ENCODE peak calls at places on chromosomes 12 and 14, in four cellular contexts. L is prostate gland, U is GM23248, T is psoas muscle. D is an unnamed sample.

GRCh38 chr14:51776102-51776894 is 84.1 kb upstream of the GNG2 start:
- DNase-seq in L (peak; percentile 25), U (peak; percentile 80), T (peak; percentile 61), D (peak; percentile 55)

GRCh38 chr12:56321027-56321426 is 5.2 kb upstream of the CNPY2 start:
- DNase-seq in L (no peak), U (peak; percentile 45), T (no peak), D (no peak)

GRCh38 chr12:48980953-48981756 is 3.0 kb downstream of the WNT1 start:
- DNase-seq in L (no peak), U (peak; percentile 66), T (peak; percentile 63), D (peak; percentile 60)

GRCh38 chr14:66601932-66602578 is 94.1 kb downstream of the GPHN start:
- DNase-seq in L (no peak), U (no peak), T (no peak), D (no peak)

GRCh38 chr12:68497702-68498101 is 113.0 kb upstream of the RAP1B start:
- DNase-seq in L (no peak), U (peak; percentile 85), T (no peak), D (no peak)

GRCh38 chr12:2054091-2055018 is 1.6 kb downstream of the CACNA1C start:
- DNase-seq in L (peak; percentile 31), U (peak; percentile 63), T (no peak), D (no peak)

GRCh38 chr12:22672951-22673350 is 48.0 kb downstream of the ETNK1 start:
- DNase-seq in L (no peak), U (peak; percentile 83), T (no peak), D (no peak)

GRCh38 chr12:50986961-50987737 is 34.8 kb downstream of the HIGD1C start:
- DNase-seq in L (peak; percentile 54), U (peak; percentile 75), T (no peak), D (no peak)

GRCh38 chr14:102279688-102280348 is 25.1 kb downstream of the MOK start:
- DNase-seq in L (no peak), U (peak; percentile 98), T (no peak), D (no peak)

GRCh38 chr14:61188936-61189808 is 92.0 kb downstream of the TMEM30B start:
- DNase-seq in L (peak; percentile 43), U (peak; percentile 91), T (peak; percentile 89), D (peak; percentile 88)

GRCh38 chr12:46722737-46723136 is 103.1 kb downstream of the SLC38A4 start:
- DNase-seq in L (no peak), U (peak; percentile 23), T (peak; percentile 39), D (no peak)

GRCh38 chr12:64900540-64900939 is 76.1 kb downstream of the TBC1D30 start:
- DNase-seq in L (no peak), U (peak; percentile 78), T (no peak), D (no peak)

GRCh38 chr12:43580601-43581000 is 28.6 kb upstream of the ADAMTS20 start:
- DNase-seq in L (no peak), U (no peak), T (no peak), D (no peak)

DNA sequence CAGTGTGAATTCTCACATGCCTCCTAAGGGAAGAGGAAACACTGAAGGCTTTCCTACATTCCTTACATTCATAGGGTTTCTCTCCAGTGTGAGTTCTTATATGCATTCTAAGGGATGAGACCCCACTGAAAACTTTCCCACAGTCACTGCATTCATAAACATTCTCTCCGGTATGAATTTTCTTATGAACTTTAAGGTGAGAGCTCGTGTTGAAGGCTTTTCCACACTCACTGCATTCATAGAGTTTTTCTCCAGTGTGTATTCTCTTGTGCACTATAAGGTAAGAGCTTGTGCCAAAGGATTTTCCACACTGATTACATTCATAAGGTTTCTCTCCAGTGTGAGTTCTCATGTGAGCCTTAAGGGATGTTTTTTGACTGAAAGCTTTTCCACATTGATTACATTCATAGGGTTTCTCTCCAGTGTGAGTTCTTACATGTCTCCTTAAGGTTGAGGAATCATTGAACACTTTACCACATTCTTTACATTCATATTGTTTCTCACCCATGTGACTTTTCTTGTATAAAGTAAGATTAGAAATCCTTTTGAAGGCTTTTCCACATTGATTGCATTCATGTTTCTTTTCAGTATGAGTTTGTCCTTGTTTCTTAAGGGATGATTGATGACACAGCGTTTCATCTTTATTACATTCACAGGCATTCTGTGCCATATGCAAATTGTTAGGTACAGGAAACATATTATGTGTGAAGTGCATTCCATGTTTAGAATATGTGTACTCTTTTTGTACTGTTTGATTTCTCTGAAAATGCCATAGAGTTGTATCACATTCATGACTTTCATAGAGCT is 9.5 kb downstream of the ZNF891 start:
- DNase-seq in L (no peak), U (no peak), T (no peak), D (no peak)
- H3K9me3 ChIP-seq in L (peaks cover 22% of the 10 kb centered on the region), U (peaks cover 10% of the 10 kb centered on the region), T (peaks cover 98% of the 10 kb centered on the region), D (peaks cover 25% of the 10 kb centered on the region)

GRCh38 chr14:64444140-64444539 is 21.2 kb upstream of the AKAP5 start:
- DNase-seq in L (no peak), U (no peak), T (no peak), D (no peak)
- H3K9me3 ChIP-seq in L (no peaks in the 10 kb centered on the region), U (no peaks in the 10 kb centered on the region), T (no peaks in the 10 kb centered on the region), D (no peaks in the 10 kb centered on the region)

DNA sequence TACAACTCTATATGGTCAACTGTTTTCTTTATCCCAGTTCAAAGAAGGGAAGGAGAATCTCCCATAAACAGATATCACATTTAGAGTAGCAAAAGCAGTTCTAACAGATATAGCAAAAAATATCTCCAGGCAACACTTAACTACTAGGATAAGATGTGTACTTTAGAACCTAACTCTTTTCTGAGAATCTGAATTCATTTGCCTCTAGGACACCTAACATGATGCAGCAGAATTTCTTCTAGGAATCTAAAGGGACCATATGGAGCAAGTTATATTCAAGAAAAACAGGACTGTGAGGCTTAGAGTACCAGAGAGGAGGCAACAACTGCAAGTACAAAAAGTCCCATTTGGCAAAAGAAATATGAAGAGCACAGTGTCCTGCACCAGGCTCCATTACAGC is 24.4 kb upstream of the CAPRIN2 start:
- DNase-seq in L (no peak), U (no peak), T (no peak), D (no peak)
- H3K9me3 ChIP-seq in L (no peaks in the 10 kb centered on the region), U (peaks cover 4% of the 10 kb centered on the region), T (no peaks in the 10 kb centered on the region), D (no peaks in the 10 kb centered on the region)

DNA sequence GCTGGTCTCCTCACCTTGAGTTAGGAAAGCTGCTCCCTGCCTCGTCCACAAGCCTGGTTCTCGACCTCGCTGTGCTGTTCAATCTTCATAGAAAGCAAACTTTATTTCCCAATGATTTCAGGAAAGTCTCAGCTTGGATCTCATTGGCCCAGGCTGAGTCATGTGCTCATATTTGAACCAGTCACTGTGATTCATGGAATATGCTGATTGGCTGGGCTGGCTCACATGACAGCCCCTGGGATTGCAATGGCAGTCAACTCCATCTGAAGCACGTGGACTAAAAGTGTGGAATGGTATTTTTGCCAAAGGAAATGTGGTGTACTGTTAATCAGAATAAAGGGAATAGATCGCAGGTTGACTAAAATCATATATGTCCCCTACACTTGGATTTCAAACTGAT is 396.6 kb downstream of the AACS start:
- DNase-seq in L (no peak), U (no peak), T (no peak), D (no peak)
- H3K9me3 ChIP-seq in L (no peaks in the 10 kb centered on the region), U (no peaks in the 10 kb centered on the region), T (no peaks in the 10 kb centered on the region), D (peaks cover 2% of the 10 kb centered on the region)